ENCODE peak calls at places on chromosomes 6 and 20, in four cellular contexts. One of them, this sample, is unnamed.

GRCh38 chr20:59729476-59729875 is 125.1 kb downstream of the PHACTR3 start:
- DNase-seq in H1: no peak
- DNase-seq in GM12878: no peak
- DNase-seq in K562: no peak
- DNase-seq in this sample: no peak

GRCh38 chr6:118207947-118208346 is 300.9 kb downstream of the SLC35F1 start:
- DNase-seq in H1: no peak
- DNase-seq in GM12878: no peak
- DNase-seq in K562: no peak
- DNase-seq in this sample: no peak

GRCh38 chr20:50409495-50409894 is 100.7 kb upstream of the PTPN1 start:
- DNase-seq in H1: no peak
- DNase-seq in GM12878: no peak
- DNase-seq in K562: no peak
- DNase-seq in this sample: no peak

GRCh38 chr6:161959072-161959471 is 685.2 kb upstream of the AGPAT4 start:
- DNase-seq in H1: no peak
- DNase-seq in GM12878: no peak
- DNase-seq in K562: no peak
- DNase-seq in this sample: no peak

GRCh38 chr6:153976921-153977693 is 61.9 kb upstream of the OPRM1 start:
- DNase-seq in H1: no peak
- DNase-seq in GM12878: peak
- DNase-seq in K562: no peak
- DNase-seq in this sample: no peak

GRCh38 chr6:186221-186965 is 105.9 kb upstream of the DUSP22 start:
- DNase-seq in H1: no peak
- DNase-seq in GM12878: no peak
- DNase-seq in K562: no peak
- DNase-seq in this sample: peak

GRCh38 chr6:102387351-102388033 is 994.0 kb downstream of the GRIK2 start:
- DNase-seq in H1: no peak
- DNase-seq in GM12878: no peak
- DNase-seq in K562: no peak
- DNase-seq in this sample: no peak

GRCh38 chr6:83615025-83615999 is 93.6 kb downstream of the SNAP91 start:
- DNase-seq in H1: no peak
- DNase-seq in GM12878: no peak
- DNase-seq in K562: peak
- DNase-seq in this sample: peak

GRCh38 chr6:6646384-6646783 is 57.9 kb downstream of the LY86 start:
- DNase-seq in H1: no peak
- DNase-seq in GM12878: no peak
- DNase-seq in K562: no peak
- DNase-seq in this sample: no peak

GRCh38 chr20:31596831-31597482 is 8.1 kb upstream of the ID1 start:
- DNase-seq in H1: no peak
- DNase-seq in GM12878: no peak
- DNase-seq in K562: no peak
- DNase-seq in this sample: no peak

GRCh38 chr6:69089539-69089938 is 454.5 kb downstream of the ADGRB3 start:
- DNase-seq in H1: no peak
- DNase-seq in GM12878: no peak
- DNase-seq in K562: no peak
- DNase-seq in this sample: no peak

GRCh38 chr20:2652724-2653510 is 485 bp downstream of the NOP56 start:
- DNase-seq in H1: no peak
- DNase-seq in GM12878: no peak
- DNase-seq in K562: peak
- DNase-seq in this sample: peak

GRCh38 chr20:47534405-47534804 is 32.7 kb downstream of the NCOA3 start:
- DNase-seq in H1: no peak
- DNase-seq in GM12878: no peak
- DNase-seq in K562: no peak
- DNase-seq in this sample: no peak

GRCh38 chr6:149319413-149319812 is 1.9 kb downstream of the TAB2 start:
- DNase-seq in H1: no peak
- DNase-seq in GM12878: no peak
- DNase-seq in K562: no peak
- DNase-seq in this sample: no peak

GRCh38 chr6:126063512-126064146 is 77.3 kb downstream of the TRMT11 start:
- DNase-seq in H1: no peak
- DNase-seq in GM12878: no peak
- DNase-seq in K562: no peak
- DNase-seq in this sample: no peak

GRCh38 chr6:143397229-143398222 is 53.0 kb downstream of the ADAT2 start:
- DNase-seq in H1: no peak
- DNase-seq in GM12878: no peak
- DNase-seq in K562: no peak
- DNase-seq in this sample: peak

GRCh38 chr20:57450419-57450818 is 59.2 kb downstream of the RBM38 start:
- DNase-seq in H1: no peak
- DNase-seq in GM12878: peak
- DNase-seq in K562: peak
- DNase-seq in this sample: no peak

GRCh38 chr6:1746919-1747460 is 137.3 kb downstream of the FOXC1 start:
- DNase-seq in H1: no peak
- DNase-seq in GM12878: no peak
- DNase-seq in K562: no peak
- DNase-seq in this sample: no peak

GRCh38 chr20:56630086-56630493 is 984 bp downstream of the TFAP2C start:
- DNase-seq in H1: peak
- DNase-seq in GM12878: no peak
- DNase-seq in K562: peak
- DNase-seq in this sample: no peak

GRCh38 chr6:168619560-168620314 is 178.8 kb downstream of the SMOC2 start:
- DNase-seq in H1: no peak
- DNase-seq in GM12878: no peak
- DNase-seq in K562: no peak
- DNase-seq in this sample: no peak

GRCh38 chr6:168216139-168216538 is 103.4 kb downstream of the DACT2 start:
- DNase-seq in H1: no peak
- DNase-seq in GM12878: no peak
- DNase-seq in K562: no peak
- DNase-seq in this sample: no peak

GRCh38 chr6:26329763-26330511 is 35.1 kb upstream of the BTN3A2 start:
- DNase-seq in H1: peak
- DNase-seq in GM12878: no peak
- DNase-seq in K562: no peak
- DNase-seq in this sample: peak

GRCh38 chr20:47854687-47855212 is 69.5 kb upstream of the SULF2 start:
- DNase-seq in H1: peak
- DNase-seq in GM12878: no peak
- DNase-seq in K562: no peak
- DNase-seq in this sample: peak

GRCh38 chr6:170224694-170225660 is 65.9 kb downstream of the DLL1 start:
- DNase-seq in H1: peak
- DNase-seq in GM12878: no peak
- DNase-seq in K562: no peak
- DNase-seq in this sample: no peak

GRCh38 chr6:159693894-159694545 is 979 bp upstream of the SOD2 start:
- DNase-seq in H1: no peak
- DNase-seq in GM12878: no peak
- DNase-seq in K562: peak
- DNase-seq in this sample: peak

GRCh38 chr6:158204616-158205015 is 36.5 kb downstream of the GTF2H5 start:
- DNase-seq in H1: no peak
- DNase-seq in GM12878: no peak
- DNase-seq in K562: no peak
- DNase-seq in this sample: no peak

GRCh38 chr6:158206740-158207451 is 38.7 kb downstream of the GTF2H5 start:
- DNase-seq in H1: no peak
- DNase-seq in GM12878: no peak
- DNase-seq in K562: no peak
- DNase-seq in this sample: no peak

GRCh38 chr6:158208226-158208807 is 40.2 kb downstream of the GTF2H5 start:
- DNase-seq in H1: no peak
- DNase-seq in GM12878: no peak
- DNase-seq in K562: no peak
- DNase-seq in this sample: no peak

GRCh38 chr6:158205220-158205944 is 37.2 kb downstream of the GTF2H5 start:
- DNase-seq in H1: peak
- DNase-seq in GM12878: no peak
- DNase-seq in K562: peak
- DNase-seq in this sample: peak

GRCh38 chr6:158207452-158207788 is 39.3 kb downstream of the GTF2H5 start:
- DNase-seq in H1: no peak
- DNase-seq in GM12878: peak
- DNase-seq in K562: no peak
- DNase-seq in this sample: peak
- TF ChIP-seq SRF in H1: no peak
- TF ChIP-seq SRF in GM12878: no peak
- TF ChIP-seq SRF in K562: no peak
- TF ChIP-seq SRF in this sample: no peak

GRCh38 chr6:37134622-37135191 is 35.2 kb upstream of the PIM1 start:
- DNase-seq in H1: no peak
- DNase-seq in GM12878: no peak
- DNase-seq in K562: no peak
- DNase-seq in this sample: no peak

GRCh38 chr6:37127961-37128862 is 41.7 kb upstream of the PIM1 start:
- DNase-seq in H1: no peak
- DNase-seq in GM12878: no peak
- DNase-seq in K562: peak
- DNase-seq in this sample: peak

GRCh38 chr6:37131960-37132253 is 38.0 kb upstream of the PIM1 start:
- DNase-seq in H1: no peak
- DNase-seq in GM12878: no peak
- DNase-seq in K562: no peak
- DNase-seq in this sample: no peak

GRCh38 chr6:37130704-37131103 is 39.2 kb upstream of the PIM1 start:
- DNase-seq in H1: no peak
- DNase-seq in GM12878: no peak
- DNase-seq in K562: no peak
- DNase-seq in this sample: peak

GRCh38 chr6:37131104-37131959 is 38.6 kb upstream of the PIM1 start:
- DNase-seq in H1: no peak
- DNase-seq in GM12878: no peak
- DNase-seq in K562: no peak
- DNase-seq in this sample: peak
- TF ChIP-seq TAF1 in H1: no peak
- TF ChIP-seq TAF1 in GM12878: no peak
- TF ChIP-seq TAF1 in K562: no peak
- TF ChIP-seq TAF1 in this sample: no peak

GRCh38 chr20:25089096-25089495 is 7.2 kb upstream of the VSX1 start:
- DNase-seq in H1: no peak
- DNase-seq in GM12878: no peak
- DNase-seq in K562: no peak
- DNase-seq in this sample: no peak

GRCh38 chr20:25089662-25090061 is 7.7 kb upstream of the VSX1 start:
- DNase-seq in H1: peak
- DNase-seq in GM12878: no peak
- DNase-seq in K562: no peak
- DNase-seq in this sample: no peak

GRCh38 chr20:25087186-25087929 is 5.4 kb upstream of the VSX1 start:
- DNase-seq in H1: peak
- DNase-seq in GM12878: no peak
- DNase-seq in K562: no peak
- DNase-seq in this sample: no peak

GRCh38 chr20:25088267-25088666 is 6.3 kb upstream of the VSX1 start:
- DNase-seq in H1: no peak
- DNase-seq in GM12878: no peak
- DNase-seq in K562: no peak
- DNase-seq in this sample: no peak

DNA sequence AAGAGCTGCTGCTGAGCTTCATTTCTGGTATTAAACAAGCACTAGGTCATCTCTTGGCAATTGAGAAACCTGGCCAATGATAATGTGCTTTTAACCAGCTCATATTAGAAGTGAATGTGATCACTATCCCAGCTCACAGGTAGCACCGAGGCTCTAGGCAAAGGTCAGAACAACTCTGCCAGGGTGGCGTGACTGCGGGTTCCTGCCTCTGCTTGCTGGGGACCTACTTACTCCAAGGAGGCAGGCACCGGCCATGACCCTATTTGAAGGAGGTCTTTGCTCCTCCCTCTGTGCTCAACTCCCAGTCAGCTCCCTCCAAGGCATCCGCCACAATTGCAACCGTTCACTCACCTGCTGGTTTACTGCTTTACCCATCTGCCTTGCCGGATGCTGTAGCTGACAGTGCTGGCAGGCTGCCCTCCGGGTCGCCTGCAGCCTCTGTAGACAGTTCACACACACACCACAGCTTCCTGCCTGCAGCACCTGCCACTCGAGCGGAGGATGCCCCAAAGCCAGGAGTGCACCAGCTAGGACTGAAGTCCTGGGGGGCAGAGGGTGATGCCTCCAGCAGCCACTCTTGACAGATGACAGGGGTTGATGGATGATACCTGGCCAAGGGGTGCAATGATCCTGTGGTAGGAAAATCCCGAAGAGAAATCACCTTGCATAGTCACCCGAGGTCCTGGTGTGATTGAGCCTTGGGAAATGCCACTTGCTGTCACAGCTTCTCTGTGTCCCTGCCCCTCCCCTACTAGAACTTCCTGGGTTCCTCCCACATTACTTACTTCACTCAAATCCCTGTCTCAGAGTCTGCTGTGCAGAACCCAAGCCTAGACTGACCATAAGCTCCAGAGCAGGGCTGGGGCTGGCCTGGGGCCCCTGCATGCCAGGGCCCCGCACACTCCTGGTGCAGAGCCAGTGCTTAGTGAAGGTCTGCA is 8.8 kb upstream of the VSX1 start:
- DNase-seq in H1: peak
- DNase-seq in GM12878: peak
- DNase-seq in K562: no peak
- DNase-seq in this sample: no peak
- TF ChIP-seq ATF3 in H1: no peak
- TF ChIP-seq ATF3 in GM12878: no peak
- TF ChIP-seq ATF3 in K562: no peak
- TF ChIP-seq ATF3 in this sample: no peak

DNA sequence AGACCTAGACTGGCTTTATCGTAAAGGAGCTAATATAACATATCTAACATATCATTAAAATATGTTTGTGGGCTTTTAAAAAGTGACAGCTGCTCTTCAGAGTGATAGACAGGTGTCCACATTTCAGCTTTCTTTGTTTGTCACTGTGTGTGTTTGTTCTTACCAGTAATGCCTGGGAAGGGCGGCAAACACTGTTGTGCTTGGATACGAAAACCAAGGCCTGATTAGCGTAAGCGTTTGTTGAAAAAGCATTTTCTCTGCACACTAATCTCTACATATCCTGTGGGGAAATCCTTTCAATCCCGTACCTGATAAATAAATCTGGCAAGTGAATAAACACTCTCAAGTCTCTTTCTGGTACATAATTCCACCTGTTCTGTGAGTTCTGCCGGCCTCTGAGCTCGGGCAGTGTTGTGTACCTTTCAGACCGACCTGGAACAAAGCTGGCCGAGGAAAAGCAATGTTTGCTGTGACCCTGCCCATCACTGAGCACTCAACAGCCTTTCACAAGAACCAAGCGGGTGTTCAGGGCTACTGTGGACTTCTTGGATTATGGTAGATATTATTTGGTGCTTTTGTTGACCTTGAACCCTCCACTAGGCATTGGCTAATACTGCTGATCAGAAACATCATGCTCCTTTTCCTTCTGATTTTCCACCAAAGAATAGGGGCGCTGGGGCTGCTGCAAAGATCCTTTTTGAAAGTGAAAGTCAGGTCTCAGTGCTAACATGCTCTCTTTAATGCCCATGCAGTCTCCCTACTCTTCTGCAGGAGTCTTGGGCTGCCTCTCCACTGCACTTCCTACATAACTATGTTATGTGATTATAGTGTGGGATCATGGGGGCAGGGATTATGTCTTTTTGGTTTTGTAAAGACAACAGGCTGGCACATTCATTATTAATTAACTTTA is 100.4 kb downstream of the CD83 start:
- DNase-seq in H1: no peak
- DNase-seq in GM12878: no peak
- DNase-seq in K562: no peak
- DNase-seq in this sample: peak
- TF ChIP-seq SRF in H1: no peak
- TF ChIP-seq SRF in GM12878: no peak
- TF ChIP-seq SRF in K562: no peak
- TF ChIP-seq SRF in this sample: no peak

This sample was measured in HepG2.